ENCODE peak calls at places on chromosomes 3 and 15, in five cellular contexts. C, N, L, K and J are unnamed samples.

GRCh38 chr3:118960876-118961275 is 73.8 kb downstream of the IGSF11 start:
- DNase-seq in N (no peak), K (no peak), L (no peak), C (no peak), J (no peak)

GRCh38 chr3:52532838-52533622 is 627 bp downstream of the NT5DC2 start:
- DNase-seq in L (peak), K (peak), N (no peak), C (no peak), J (peak)

GRCh38 chr3:115986555-115987207 is 363.4 kb downstream of the GAP43 start:
- DNase-seq in N (no peak), K (no peak), C (no peak), L (no peak), J (no peak)

GRCh38 chr3:13269711-13270378 is 150.3 kb downstream of the NUP210 start:
- DNase-seq in C (no peak), K (no peak), L (no peak), N (no peak), J (peak)

GRCh38 chr3:152865675-152866074 is 30.7 kb downstream of the P2RY1 start:
- DNase-seq in L (no peak), N (no peak), K (no peak), C (no peak), J (no peak)

GRCh38 chr15:72722071-72722696 is 36.2 kb downstream of the BBS4 start:
- DNase-seq in C (no peak), L (peak), N (peak), K (peak), J (peak)

GRCh38 chr3:16174976-16175901 is 759 bp downstream of the GALNT15 start:
- DNase-seq in L (no peak), C (no peak), N (no peak), K (no peak), J (no peak)

GRCh38 chr3:46052531-46052930 is 25.2 kb upstream of the XCR1 start:
- DNase-seq in N (no peak), K (no peak), C (no peak), L (no peak), J (no peak)

GRCh38 chr3:188947401-188947982 is 224.3 kb upstream of the TPRG1 start:
- DNase-seq in L (no peak), K (peak), C (no peak), N (no peak), J (peak)

GRCh38 chr15:25787381-25787780 is 75.7 kb downstream of the ATP10A start:
- DNase-seq in C (no peak), K (no peak), N (no peak), L (no peak), J (no peak)

GRCh38 chr3:59829527-59829926 is 779.7 kb upstream of the CFAP20DC start:
- DNase-seq in L (no peak), K (no peak), N (no peak), C (no peak), J (no peak)

GRCh38 chr15:64016257-64016656 is 30.0 kb downstream of the DAPK2 start:
- DNase-seq in N (no peak), K (no peak), L (no peak), C (no peak), J (no peak)

GRCh38 chr15:90192961-90193786 is 8.0 kb upstream of the SEMA4B start:
- DNase-seq in L (no peak), N (no peak), K (no peak), C (no peak), J (no peak)